ENCODE peak calls at places on chromosomes 12 and 14, in eight cellular contexts. One of them, this sample, is unnamed.

GRCh38 chr14:55585854-55586253 is 5.8 kb downstream of the KTN1 start:
- DNase-seq in AG10803: peak; percentile 16
- DNase-seq in psoas muscle: no peak
- DNase-seq in Karpas-422: no peak
- DNase-seq in neuronal stem cell: no peak
- DNase-seq in small intestine: no peak
- DNase-seq in left lung: no peak
- DNase-seq in mucosa of descending colon: no peak
- DNase-seq in this sample: no peak

GRCh38 chr12:56488041-56488955 is at the start of gene GLS2:
- DNase-seq in AG10803: peak; percentile 70
- DNase-seq in psoas muscle: peak; percentile 80
- DNase-seq in Karpas-422: peak; percentile 53
- DNase-seq in neuronal stem cell: peak; percentile 58
- DNase-seq in small intestine: peak; percentile 89
- DNase-seq in left lung: peak; percentile 77
- DNase-seq in mucosa of descending colon: peak; percentile 79
- DNase-seq in this sample: peak; percentile 82

GRCh38 chr14:32078030-32078793 is 1.1 kb downstream of the ARHGAP5 start:
- DNase-seq in AG10803: peak; percentile 41
- DNase-seq in psoas muscle: no peak
- DNase-seq in Karpas-422: peak; percentile 82
- DNase-seq in neuronal stem cell: no peak
- DNase-seq in small intestine: peak; percentile 73
- DNase-seq in left lung: peak; percentile 34
- DNase-seq in mucosa of descending colon: peak; percentile 62
- DNase-seq in this sample: peak; percentile 50

GRCh38 chr12:91460457-91460856 is 277.8 kb upstream of the DCN start:
- DNase-seq in AG10803: no peak
- DNase-seq in psoas muscle: no peak
- DNase-seq in Karpas-422: no peak
- DNase-seq in neuronal stem cell: no peak
- DNase-seq in small intestine: peak; percentile 93
- DNase-seq in left lung: no peak
- DNase-seq in mucosa of descending colon: no peak
- DNase-seq in this sample: no peak

GRCh38 chr14:52863339-52863700 is 71.9 kb upstream of the GNPNAT1 start:
- DNase-seq in AG10803: no peak
- DNase-seq in psoas muscle: no peak
- DNase-seq in Karpas-422: no peak
- DNase-seq in neuronal stem cell: no peak
- DNase-seq in small intestine: no peak
- DNase-seq in left lung: no peak
- DNase-seq in mucosa of descending colon: no peak
- DNase-seq in this sample: no peak

GRCh38 chr14:23359167-23359626 is 5.8 kb downstream of the EFS start:
- DNase-seq in AG10803: no peak
- DNase-seq in psoas muscle: no peak
- DNase-seq in Karpas-422: no peak
- DNase-seq in neuronal stem cell: no peak
- DNase-seq in small intestine: no peak
- DNase-seq in left lung: no peak
- DNase-seq in mucosa of descending colon: no peak
- DNase-seq in this sample: no peak

GRCh38 chr14:54818201-54819133 is 84.2 kb downstream of the GCH1 start:
- DNase-seq in AG10803: peak; percentile 77
- DNase-seq in psoas muscle: no peak
- DNase-seq in Karpas-422: no peak
- DNase-seq in neuronal stem cell: no peak
- DNase-seq in small intestine: peak; percentile 91
- DNase-seq in left lung: no peak
- DNase-seq in mucosa of descending colon: no peak
- DNase-seq in this sample: no peak

GRCh38 chr14:103273847-103274615 is 60.0 kb upstream of the EIF5 start:
- DNase-seq in AG10803: no peak
- DNase-seq in psoas muscle: no peak
- DNase-seq in Karpas-422: no peak
- DNase-seq in neuronal stem cell: no peak
- DNase-seq in small intestine: no peak
- DNase-seq in left lung: no peak
- DNase-seq in mucosa of descending colon: no peak
- DNase-seq in this sample: no peak

GRCh38 chr12:64445490-64445889 is 6.4 kb upstream of the TBK1 start:
- DNase-seq in AG10803: no peak
- DNase-seq in psoas muscle: no peak
- DNase-seq in Karpas-422: no peak
- DNase-seq in neuronal stem cell: no peak
- DNase-seq in small intestine: no peak
- DNase-seq in left lung: no peak
- DNase-seq in mucosa of descending colon: no peak
- DNase-seq in this sample: no peak

GRCh38 chr12:127723236-127723635 is 543.7 kb upstream of the TMEM132C start:
- DNase-seq in AG10803: no peak
- DNase-seq in psoas muscle: no peak
- DNase-seq in Karpas-422: no peak
- DNase-seq in neuronal stem cell: no peak
- DNase-seq in small intestine: no peak
- DNase-seq in left lung: no peak
- DNase-seq in mucosa of descending colon: no peak
- DNase-seq in this sample: no peak

GRCh38 chr12:47082963-47083621 is 3.3 kb upstream of the AMIGO2 start:
- DNase-seq in AG10803: peak; percentile 96
- DNase-seq in psoas muscle: no peak
- DNase-seq in Karpas-422: no peak
- DNase-seq in neuronal stem cell: no peak
- DNase-seq in small intestine: no peak
- DNase-seq in left lung: no peak
- DNase-seq in mucosa of descending colon: no peak
- DNase-seq in this sample: no peak
- H3K4me3 ChIP-seq in AG10803: no peak overlapping the region
- H3K4me3 ChIP-seq in psoas muscle: no peak overlapping the region
- H3K4me3 ChIP-seq in Karpas-422: no peak overlapping the region
- H3K4me3 ChIP-seq in neuronal stem cell: no peak overlapping the region
- H3K4me3 ChIP-seq in small intestine: no peak overlapping the region
- H3K4me3 ChIP-seq in left lung: no peak overlapping the region
- H3K4me3 ChIP-seq in mucosa of descending colon: no peak overlapping the region
- H3K4me3 ChIP-seq in this sample: no peak overlapping the region

GRCh38 chr14:37420622-37421021 is 174.4 kb downstream of the FOXA1 start:
- DNase-seq in AG10803: no peak
- DNase-seq in psoas muscle: no peak
- DNase-seq in Karpas-422: no peak
- DNase-seq in neuronal stem cell: no peak
- DNase-seq in small intestine: no peak
- DNase-seq in left lung: no peak
- DNase-seq in mucosa of descending colon: no peak
- DNase-seq in this sample: no peak
- H3K4me3 ChIP-seq in AG10803: no peak overlapping the region
- H3K4me3 ChIP-seq in psoas muscle: no peak overlapping the region
- H3K4me3 ChIP-seq in Karpas-422: peak overlapping the region; percentile 3
- H3K4me3 ChIP-seq in neuronal stem cell: no peak overlapping the region
- H3K4me3 ChIP-seq in small intestine: no peak overlapping the region
- H3K4me3 ChIP-seq in left lung: no peak overlapping the region
- H3K4me3 ChIP-seq in mucosa of descending colon: no peak overlapping the region
- H3K4me3 ChIP-seq in this sample: peak overlapping the region; percentile 14

GRCh38 chr12:122080149-122081107 is 1.9 kb downstream of the MLXIP start:
- DNase-seq in AG10803: peak; percentile 84
- DNase-seq in psoas muscle: peak; percentile 79
- DNase-seq in Karpas-422: peak; percentile 56
- DNase-seq in neuronal stem cell: no peak
- DNase-seq in small intestine: no peak
- DNase-seq in left lung: peak; percentile 82
- DNase-seq in mucosa of descending colon: peak; percentile 64
- DNase-seq in this sample: peak; percentile 72

GRCh38 chr12:122079532-122080081 is 1.1 kb downstream of the MLXIP start:
- DNase-seq in AG10803: no peak
- DNase-seq in psoas muscle: peak; percentile 73
- DNase-seq in Karpas-422: peak; percentile 65
- DNase-seq in neuronal stem cell: no peak
- DNase-seq in small intestine: no peak
- DNase-seq in left lung: no peak
- DNase-seq in mucosa of descending colon: peak; percentile 46
- DNase-seq in this sample: no peak

GRCh38 chr12:122081108-122081696 is 2.6 kb downstream of the MLXIP start:
- DNase-seq in AG10803: peak; percentile 61
- DNase-seq in psoas muscle: no peak
- DNase-seq in Karpas-422: no peak
- DNase-seq in neuronal stem cell: no peak
- DNase-seq in small intestine: no peak
- DNase-seq in left lung: peak; percentile 33
- DNase-seq in mucosa of descending colon: peak; percentile 58
- DNase-seq in this sample: no peak

GRCh38 chr12:122082621-122083356 is 4.2 kb downstream of the MLXIP start:
- DNase-seq in AG10803: no peak
- DNase-seq in psoas muscle: no peak
- DNase-seq in Karpas-422: no peak
- DNase-seq in neuronal stem cell: no peak
- DNase-seq in small intestine: no peak
- DNase-seq in left lung: peak; percentile 19
- DNase-seq in mucosa of descending colon: peak; percentile 28
- DNase-seq in this sample: no peak

GRCh38 chr12:122081697-122082221 is 3.2 kb downstream of the MLXIP start:
- DNase-seq in AG10803: peak; percentile 80
- DNase-seq in psoas muscle: no peak
- DNase-seq in Karpas-422: peak; percentile 54
- DNase-seq in neuronal stem cell: no peak
- DNase-seq in small intestine: peak; percentile 67
- DNase-seq in left lung: peak; percentile 40
- DNase-seq in mucosa of descending colon: peak; percentile 58
- DNase-seq in this sample: no peak
- H3K4me3 ChIP-seq in AG10803: peak overlapping the region; percentile 88
- H3K4me3 ChIP-seq in psoas muscle: peak overlapping the region; percentile 97
- H3K4me3 ChIP-seq in Karpas-422: peak overlapping the region; percentile 72
- H3K4me3 ChIP-seq in neuronal stem cell: no peak overlapping the region
- H3K4me3 ChIP-seq in small intestine: peak overlapping the region; percentile 93
- H3K4me3 ChIP-seq in left lung: peak overlapping the region; percentile 65
- H3K4me3 ChIP-seq in mucosa of descending colon: peak overlapping the region; percentile 4
- H3K4me3 ChIP-seq in this sample: peak overlapping the region; percentile 92

DNA sequence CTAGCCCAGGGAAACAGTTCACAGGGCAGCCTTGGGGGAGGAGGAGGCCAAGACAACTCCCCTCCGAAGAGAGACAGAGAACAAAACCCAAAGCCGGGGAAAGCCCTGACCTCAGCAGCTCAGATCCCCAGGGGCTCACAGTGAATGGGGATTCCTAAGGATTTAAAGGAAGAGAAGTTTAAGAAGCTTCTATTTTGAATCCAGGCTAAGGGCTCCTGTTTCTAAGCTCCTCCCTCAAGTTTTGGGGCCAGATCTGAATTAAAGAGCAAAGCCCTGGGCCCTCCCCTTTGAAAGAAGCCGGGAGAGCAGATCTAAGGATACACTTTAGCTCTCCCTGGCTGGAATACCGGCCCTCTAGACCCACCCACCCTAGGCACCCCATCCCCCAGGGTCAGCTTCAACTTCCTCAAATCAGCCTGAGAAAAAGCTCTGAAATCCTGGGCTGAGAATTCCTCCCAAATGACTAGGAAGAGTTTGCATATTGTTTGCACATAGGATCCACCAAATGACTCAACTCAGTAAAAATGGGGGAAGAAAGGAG is 3.9 kb downstream of the KDM2B start:
- DNase-seq in AG10803: peak; percentile 94
- DNase-seq in psoas muscle: no peak
- DNase-seq in Karpas-422: no peak
- DNase-seq in neuronal stem cell: peak; percentile 87
- DNase-seq in small intestine: no peak
- DNase-seq in left lung: no peak
- DNase-seq in mucosa of descending colon: no peak
- DNase-seq in this sample: no peak
- H3K4me3 ChIP-seq in AG10803: peak overlapping the region; percentile 67
- H3K4me3 ChIP-seq in psoas muscle: no peak overlapping the region
- H3K4me3 ChIP-seq in Karpas-422: no peak overlapping the region
- H3K4me3 ChIP-seq in neuronal stem cell: peak overlapping the region; percentile 71
- H3K4me3 ChIP-seq in small intestine: no peak overlapping the region
- H3K4me3 ChIP-seq in left lung: no peak overlapping the region
- H3K4me3 ChIP-seq in mucosa of descending colon: no peak overlapping the region
- H3K4me3 ChIP-seq in this sample: no peak overlapping the region

GRCh38 chr14:56807586-56808168 is 2.6 kb downstream of the OTX2 start:
- DNase-seq in AG10803: no peak
- DNase-seq in psoas muscle: no peak
- DNase-seq in Karpas-422: no peak
- DNase-seq in neuronal stem cell: no peak
- DNase-seq in small intestine: no peak
- DNase-seq in left lung: no peak
- DNase-seq in mucosa of descending colon: no peak
- DNase-seq in this sample: no peak
- H3K4me3 ChIP-seq in AG10803: no peak overlapping the region
- H3K4me3 ChIP-seq in psoas muscle: peak overlapping the region; percentile 52
- H3K4me3 ChIP-seq in Karpas-422: no peak overlapping the region
- H3K4me3 ChIP-seq in neuronal stem cell: no peak overlapping the region
- H3K4me3 ChIP-seq in small intestine: no peak overlapping the region
- H3K4me3 ChIP-seq in left lung: no peak overlapping the region
- H3K4me3 ChIP-seq in mucosa of descending colon: no peak overlapping the region
- H3K4me3 ChIP-seq in this sample: no peak overlapping the region

GRCh38 chr12:52018448-52019122 is 11.8 kb downstream of the TAMALIN start:
- DNase-seq in AG10803: no peak
- DNase-seq in psoas muscle: no peak
- DNase-seq in Karpas-422: no peak
- DNase-seq in neuronal stem cell: no peak
- DNase-seq in small intestine: no peak
- DNase-seq in left lung: no peak
- DNase-seq in mucosa of descending colon: no peak
- DNase-seq in this sample: no peak

GRCh38 chr12:52019123-52019770 is 12.5 kb downstream of the TAMALIN start:
- DNase-seq in AG10803: no peak
- DNase-seq in psoas muscle: no peak
- DNase-seq in Karpas-422: no peak
- DNase-seq in neuronal stem cell: no peak
- DNase-seq in small intestine: no peak
- DNase-seq in left lung: no peak
- DNase-seq in mucosa of descending colon: no peak
- DNase-seq in this sample: no peak

GRCh38 chr12:52020539-52021336 is 14.0 kb downstream of the TAMALIN start:
- DNase-seq in AG10803: no peak
- DNase-seq in psoas muscle: no peak
- DNase-seq in Karpas-422: peak; percentile 87
- DNase-seq in neuronal stem cell: no peak
- DNase-seq in small intestine: no peak
- DNase-seq in left lung: no peak
- DNase-seq in mucosa of descending colon: peak; percentile 61
- DNase-seq in this sample: no peak

GRCh38 chr12:52022841-52023181 is 16.1 kb downstream of the TAMALIN start:
- DNase-seq in AG10803: no peak
- DNase-seq in psoas muscle: no peak
- DNase-seq in Karpas-422: no peak
- DNase-seq in neuronal stem cell: no peak
- DNase-seq in small intestine: no peak
- DNase-seq in left lung: no peak
- DNase-seq in mucosa of descending colon: peak; percentile 67
- DNase-seq in this sample: no peak

GRCh38 chr12:52020126-52020525 is 13.4 kb downstream of the TAMALIN start:
- DNase-seq in AG10803: no peak
- DNase-seq in psoas muscle: no peak
- DNase-seq in Karpas-422: no peak
- DNase-seq in neuronal stem cell: no peak
- DNase-seq in small intestine: no peak
- DNase-seq in left lung: no peak
- DNase-seq in mucosa of descending colon: no peak
- DNase-seq in this sample: no peak
- H3K4me3 ChIP-seq in AG10803: no peak overlapping the region
- H3K4me3 ChIP-seq in psoas muscle: no peak overlapping the region
- H3K4me3 ChIP-seq in Karpas-422: no peak overlapping the region
- H3K4me3 ChIP-seq in neuronal stem cell: no peak overlapping the region
- H3K4me3 ChIP-seq in small intestine: no peak overlapping the region
- H3K4me3 ChIP-seq in left lung: no peak overlapping the region
- H3K4me3 ChIP-seq in mucosa of descending colon: no peak overlapping the region
- H3K4me3 ChIP-seq in this sample: no peak overlapping the region

This sample was measured in lower lobe of right lung.